ENCODE peak calls at places on chromosomes 13 and 19, in four cellular contexts. Q is left ventricle myocardium inferior, Z is upper lobe of left lung, Y is foreskin fibroblast. K is an unnamed sample.

GRCh38 chr19:38849746-38850230 is at the start of gene HNRNPL:
- DNase-seq in Y (no peak), Q (no peak), Z (peak; percentile 100), K (no peak)

GRCh38 chr19:17246681-17247425 is 1.1 kb upstream of the NR2F6 start:
- DNase-seq in Q (peak; percentile 49), Y (peak; percentile 37), Z (peak; percentile 88), K (no peak)

GRCh38 chr13:26133851-26134250 is 82.0 kb upstream of the SHISA2 start:
- DNase-seq in Z (no peak), Q (no peak), Y (no peak), K (no peak)

GRCh38 chr13:27273658-27274425 is 3.2 kb downstream of the RASL11A start:
- DNase-seq in Z (no peak), Y (peak; percentile 42), Q (no peak), K (no peak)

GRCh38 chr13:108227651-108228272 is 9.6 kb downstream of the ABHD13 start:
- DNase-seq in Q (no peak), Z (no peak), Y (no peak), K (no peak)

GRCh38 chr13:113305208-113305607 is 8.2 kb downstream of the LAMP1 start:
- DNase-seq in Y (peak; percentile 52), Q (no peak), Z (no peak), K (no peak)

GRCh38 chr13:102903659-102904407 is 58.0 kb downstream of the ERCC5 start:
- DNase-seq in Q (no peak), Z (no peak), Y (no peak), K (no peak)

GRCh38 chr19:16025108-16026101 is 50.9 kb upstream of the TPM4 start:
- DNase-seq in Y (peak; percentile 82), Z (peak; percentile 71), Q (no peak), K (peak; percentile 14)

GRCh38 chr19:3572132-3572854 is 451 bp upstream of the HMG20B start:
- DNase-seq in Y (peak; percentile 100), Z (peak; percentile 100), Q (peak; percentile 100), K (peak; percentile 96)
- H3K4me3 ChIP-seq in Y (peak overlapping the region; percentile 83), Z (peak overlapping the region; percentile 86), Q (peak overlapping the region; percentile 100), K (peak overlapping the region; percentile 65)

GRCh38 chr13:77016888-77017623 is 9.9 kb downstream of the FBXL3 start:
- DNase-seq in Q (no peak), Y (no peak), Z (no peak), K (no peak)

GRCh38 chr13:77026783-77027621 is at the start of gene FBXL3:
- DNase-seq in Y (peak; percentile 91), Q (peak; percentile 88), Z (peak; percentile 98), K (peak; percentile 65)

GRCh38 chr13:77019756-77020155 is 7.2 kb downstream of the FBXL3 start:
- DNase-seq in Y (no peak), Q (no peak), Z (no peak), K (no peak)

GRCh38 chr13:77026255-77026782 is 640 bp downstream of the FBXL3 start:
- DNase-seq in Q (peak; percentile 85), Z (peak; percentile 95), Y (peak; percentile 59), K (no peak)

DNA sequence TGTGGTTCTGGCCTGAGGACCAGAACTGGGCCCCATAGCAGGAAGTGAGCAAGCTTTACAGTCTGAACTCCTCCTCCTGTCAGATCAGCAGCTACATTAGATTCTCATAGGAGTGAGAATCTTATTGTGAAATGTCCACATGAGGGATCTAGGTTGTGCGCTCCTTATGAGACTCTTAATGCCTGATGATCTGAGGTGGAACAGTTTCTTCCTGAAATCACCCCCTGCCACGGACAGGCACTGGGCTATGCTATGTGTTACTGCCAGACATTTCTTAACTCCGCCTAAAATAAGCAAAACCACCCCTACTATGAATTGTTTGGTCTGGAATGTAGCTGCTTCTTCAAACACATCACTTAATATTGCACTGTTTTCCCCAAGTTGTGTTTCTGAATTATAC is 4.6 kb downstream of the FBXL3 start:
- DNase-seq in Y (no peak), Q (no peak), Z (no peak), K (no peak)
- TF ChIP-seq CTCF in Y (no peak), Q (no peak), Z (no peak), K (no peak)

GRCh38 chr19:35846038-35846668 is 6.2 kb downstream of the NPHS1 start:
- DNase-seq in Y (no peak), Q (no peak), Z (no peak), K (no peak)
- H3K4me3 ChIP-seq in Y (no peak overlapping the region), Q (peak overlapping the region; percentile 49), Z (peak overlapping the region; percentile 32), K (no peak overlapping the region)

DNA sequence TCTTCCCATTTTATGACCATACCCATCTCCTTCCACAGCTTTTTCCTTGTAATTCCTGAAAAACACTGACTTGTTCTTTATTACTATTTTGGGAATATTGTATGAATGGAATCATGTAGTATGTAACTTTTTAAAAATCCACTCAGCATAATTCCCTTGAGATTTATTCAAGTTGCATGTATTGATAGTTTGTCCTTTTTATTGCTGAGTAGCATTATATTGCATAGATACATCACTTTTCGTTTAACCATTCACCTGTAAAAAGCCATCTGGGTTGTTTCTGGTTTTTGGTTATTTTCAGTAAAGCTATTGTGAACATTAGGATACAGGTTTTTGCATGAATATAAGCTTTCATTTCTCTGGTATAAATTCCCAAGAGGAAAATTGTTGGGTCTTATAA is 115.4 kb downstream of the GPC5 start:
- DNase-seq in Y (no peak), Z (no peak), Q (no peak), K (no peak)
- TF ChIP-seq CTCF in Y (no peak), Z (no peak), Q (no peak), K (no peak)

DNA sequence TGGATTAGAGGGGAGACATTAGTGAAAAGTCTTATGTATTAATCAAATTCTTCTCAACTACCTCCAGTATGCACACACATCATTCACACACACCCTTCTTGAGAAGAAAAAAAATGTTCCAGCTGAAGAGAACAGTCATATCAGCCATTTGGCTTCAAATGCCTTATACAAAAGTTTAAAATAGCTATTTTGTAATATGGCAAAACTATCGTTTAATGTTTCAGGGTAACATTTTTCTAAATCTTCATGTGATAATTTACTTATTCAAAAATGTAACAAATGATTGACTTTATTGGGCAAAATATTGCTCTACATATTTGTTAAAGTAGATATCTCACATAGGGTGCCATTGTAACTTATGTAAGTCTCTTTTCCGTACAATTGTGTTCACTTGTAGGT is 13.5 kb downstream of the ZIC2 start:
- DNase-seq in Y (no peak), Z (no peak), Q (no peak), K (no peak)
- H3K4me3 ChIP-seq in Y (no peak overlapping the region), Z (no peak overlapping the region), Q (no peak overlapping the region), K (no peak overlapping the region)

DNA sequence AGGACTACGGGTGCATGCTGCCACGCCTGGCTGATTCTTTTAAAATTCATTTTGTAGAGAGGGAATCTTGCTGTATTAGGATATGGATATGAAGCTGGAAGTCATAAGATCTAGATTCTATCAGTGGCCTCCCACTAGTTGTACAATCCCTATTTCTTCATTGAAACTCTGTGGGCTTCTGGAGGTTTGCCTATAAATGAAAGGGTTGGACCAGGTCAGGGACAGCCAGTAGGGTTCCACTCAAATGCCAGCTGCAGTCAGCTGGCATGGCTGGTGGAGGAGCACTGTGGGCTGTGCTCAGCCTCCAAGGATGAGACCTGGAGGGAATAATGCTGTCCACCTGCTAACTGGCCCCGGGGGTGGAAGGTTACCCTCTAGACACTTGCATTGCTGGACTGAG is 110.2 kb upstream of the GJB6 start:
- DNase-seq in Q (no peak), Y (no peak), Z (no peak), K (no peak)
- TF ChIP-seq CTCF in Q (no peak), Y (no peak), Z (no peak), K (no peak)

DNA sequence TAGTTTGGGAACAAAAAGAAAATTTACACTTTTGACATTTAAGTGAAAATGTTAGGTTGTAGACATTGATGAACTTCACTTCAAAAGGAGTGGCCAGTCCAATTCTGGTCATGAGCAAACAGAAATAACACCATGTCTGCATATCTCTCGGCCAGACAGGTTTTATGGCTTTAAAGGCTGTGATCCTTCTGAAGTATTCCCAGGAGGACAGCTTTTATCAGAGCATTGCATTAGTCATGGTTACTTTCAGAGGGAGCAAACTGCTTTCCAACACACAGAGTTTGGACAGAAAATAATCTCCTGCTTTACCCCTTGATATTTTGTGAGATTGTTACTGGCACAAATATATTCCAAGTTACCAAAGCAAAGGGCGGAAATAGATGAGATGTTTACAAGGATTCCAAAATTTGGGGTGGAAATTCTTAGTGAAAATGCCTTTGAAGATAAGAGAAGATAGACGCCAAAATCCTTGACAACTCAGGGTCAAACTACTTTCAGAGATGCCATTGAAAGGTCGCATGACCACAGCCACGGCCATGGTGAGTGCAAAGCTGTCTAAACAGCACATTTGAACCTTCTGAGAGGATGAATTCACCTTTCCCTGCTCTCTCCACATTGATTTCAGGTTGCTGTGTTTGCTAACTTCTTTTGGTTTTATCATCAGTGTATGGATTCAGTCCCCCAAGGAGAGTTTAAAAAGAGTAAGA is 584.5 kb upstream of the SGCG start:
- DNase-seq in Y (no peak), Q (no peak), Z (no peak), K (no peak)
- H3K4me3 ChIP-seq in Y (no peak overlapping the region), Q (no peak overlapping the region), Z (no peak overlapping the region), K (no peak overlapping the region)

GRCh38 chr13:86974995-86975328 is 696.2 kb upstream of the SLITRK5 start:
- DNase-seq in Z (no peak), Y (no peak), Q (no peak), K (no peak)
- TF ChIP-seq CTCF in Z (no peak), Y (no peak), Q (no peak), K (no peak)